ENCODE peak calls at places on chromosomes 6 and 20, in seven cellular contexts. D, B, H, T, W, P and O are unnamed samples.
A peak's percentile ranks its signal among the peaks of the same experiment; 100 is the strongest.

GRCh38 chr6:11974089-11974488 is 38.0 kb upstream of the HIVEP1 start:
- DNase-seq in D (no peak), B (no peak), H (peak; percentile 39), T (no peak), W (no peak), P (no peak), O (no peak)

GRCh38 chr20:53707341-53708102 is 113.9 kb upstream of the ZNF217 start:
- DNase-seq in D (no peak), B (no peak), H (peak; percentile 28), T (no peak), W (no peak), P (no peak), O (no peak)

GRCh38 chr6:155093430-155093829 is 98.3 kb downstream of the TIAM2 start:
- DNase-seq in D (no peak), B (no peak), H (no peak), T (no peak), W (no peak), P (no peak), O (no peak)

GRCh38 chr20:19275630-19276071 is 63.2 kb downstream of the SLC24A3 start:
- DNase-seq in D (peak; percentile 13), B (peak; percentile 79), H (no peak), T (peak; percentile 68), W (peak; percentile 78), P (peak; percentile 97), O (no peak)

GRCh38 chr6:34332255-34333198 is 59.9 kb downstream of the NUDT3 start:
- DNase-seq in D (no peak), B (no peak), H (no peak), T (no peak), W (no peak), P (no peak), O (no peak)

GRCh38 chr20:39214778-39215177 is 252.6 kb downstream of the DHX35 start:
- DNase-seq in D (no peak), B (no peak), H (no peak), T (no peak), W (no peak), P (no peak), O (no peak)

GRCh38 chr6:62298745-62299392 is 12.8 kb upstream of the KHDRBS2 start:
- DNase-seq in D (no peak), B (no peak), H (no peak), T (no peak), W (no peak), P (no peak), O (no peak)

GRCh38 chr6:73694711-73695411 is 1.1 kb upstream of the CD109 start:
- DNase-seq in D (no peak), B (no peak), H (peak; percentile 51), T (no peak), W (no peak), P (no peak), O (no peak)

GRCh38 chr6:30722280-30723112 is 2.3 kb downstream of the TUBB start:
- DNase-seq in D (peak; percentile 78), B (peak; percentile 81), H (peak; percentile 71), T (peak; percentile 83), W (peak; percentile 88), P (peak; percentile 66), O (peak; percentile 76)

GRCh38 chr6:119163006-119163405 is 84.5 kb upstream of the FAM184A start:
- DNase-seq in D (no peak), B (no peak), H (no peak), T (no peak), W (no peak), P (no peak), O (no peak)

GRCh38 chr20:25315418-25316210 is 67.7 kb downstream of the PYGB start:
- DNase-seq in D (no peak), B (no peak), H (peak; percentile 56), T (no peak), W (no peak), P (no peak), O (no peak)

GRCh38 chr6:105592329-105592728 is 189.4 kb upstream of the PREP start:
- DNase-seq in D (no peak), B (no peak), H (peak; percentile 22), T (no peak), W (no peak), P (no peak), O (no peak)

GRCh38 chr6:33892581-33893346 is 89.0 kb upstream of the MLN start:
- DNase-seq in D (no peak), B (no peak), H (no peak), T (no peak), W (no peak), P (no peak), O (no peak)

GRCh38 chr6:161961046-161961445 is 687.2 kb upstream of the AGPAT4 start:
- DNase-seq in D (no peak), B (no peak), H (no peak), T (no peak), W (no peak), P (no peak), O (no peak)

GRCh38 chr6:96721227-96721626 is 116.0 kb downstream of the GPR63 start:
- DNase-seq in D (no peak), B (no peak), H (no peak), T (no peak), W (no peak), P (no peak), O (no peak)

GRCh38 chr6:8195040-8195713 is 92.8 kb upstream of the EEF1E1 start:
- DNase-seq in D (peak; percentile 5), B (no peak), H (no peak), T (no peak), W (no peak), P (no peak), O (no peak)

GRCh38 chr6:30684386-30685156 is 1.9 kb downstream of the PPP1R18 start:
- DNase-seq in D (no peak), B (peak; percentile 74), H (peak; percentile 55), T (no peak), W (peak; percentile 40), P (no peak), O (no peak)

GRCh38 chr6:143745160-143746133 is 67.7 kb downstream of the PHACTR2 start:
- DNase-seq in D (peak; percentile 53), B (no peak), H (peak; percentile 29), T (no peak), W (peak; percentile 59), P (peak; percentile 90), O (peak; percentile 58)

GRCh38 chr6:20706293-20707165 is 172.3 kb downstream of the CDKAL1 start:
- DNase-seq in D (peak; percentile 99), B (no peak), H (no peak), T (no peak), W (no peak), P (peak; percentile 100), O (peak; percentile 100)

GRCh38 chr6:148407372-148407771 is 64.7 kb downstream of the SASH1 start:
- DNase-seq in D (no peak), B (no peak), H (peak; percentile 81), T (no peak), W (peak; percentile 20), P (no peak), O (no peak)